ENCODE peak calls at places on chromosomes 7 and 10, in five cellular contexts. E is colonic mucosa, M is epithelial cell of esophagus, X is heart right ventricle, D is body of pancreas. H is an unnamed sample.

GRCh38 chr10:12401466-12401865 is 52.1 kb downstream of the CAMK1D start:
- DNase-seq in E (no peak), M (no peak), X (no peak), D (no peak), H (no peak)

GRCh38 chr10:63457576-63457975 is 8.2 kb downstream of the JMJD1C start:
- DNase-seq in E (no peak), M (no peak), X (no peak), D (no peak), H (no peak)

GRCh38 chr7:135260930-135261721 is 27.5 kb downstream of the STRA8 start:
- DNase-seq in E (no peak), M (no peak), X (no peak), D (no peak), H (no peak)

GRCh38 chr7:106599343-106599698 is 61.6 kb downstream of the CCDC71L start:
- DNase-seq in E (peak), M (peak), X (no peak), D (no peak), H (no peak)

GRCh38 chr10:88659725-88660592 is 4.3 kb upstream of the LIPF start:
- DNase-seq in E (no peak), M (no peak), X (no peak), D (no peak), H (no peak)

GRCh38 chr10:105644978-105645377 is 1003.9 kb downstream of the SORCS3 start:
- DNase-seq in E (peak), M (no peak), X (no peak), D (no peak), H (no peak)

GRCh38 chr10:132972986-132973902 is 30.9 kb upstream of the CFAP46 start:
- DNase-seq in E (no peak), M (no peak), X (no peak), D (peak), H (peak)

GRCh38 chr7:88015309-88015708 is 81.3 kb downstream of the ADAM22 start:
- DNase-seq in E (no peak), M (no peak), X (no peak), D (no peak), H (no peak)

GRCh38 chr7:134910968-134911367 is 75.3 kb upstream of the AGBL3 start:
- DNase-seq in E (no peak), M (no peak), X (no peak), D (no peak), H (no peak)

GRCh38 chr10:34967411-34967880 is 122.7 kb downstream of the CUL2 start:
- DNase-seq in E (no peak), M (no peak), X (peak), D (peak), H (peak)

GRCh38 chr10:31467791-31468535 is 148.9 kb downstream of the ZEB1 start:
- DNase-seq in E (no peak), M (peak), X (peak), D (peak), H (peak)

GRCh38 chr7:106419455-106420182 is 134.8 kb upstream of the NAMPT start:
- DNase-seq in E (no peak), M (peak), X (no peak), D (no peak), H (no peak)

GRCh38 chr7:145219461-145219860 is 383.6 kb upstream of the TPK1 start:
- DNase-seq in E (no peak), M (peak), X (no peak), D (no peak), H (no peak)

GRCh38 chr10:128304271-128304670 is 178.0 kb upstream of the MKI67 start:
- DNase-seq in E (no peak), M (no peak), X (no peak), D (no peak), H (no peak)

GRCh38 chr7:28296571-28297483 is 115.5 kb upstream of the CREB5 start:
- DNase-seq in E (peak), M (peak), X (no peak), D (peak), H (peak)

GRCh38 chr10:71838264-71839211 is 12.5 kb downstream of the PSAP start:
- DNase-seq in E (no peak), M (peak), X (no peak), D (no peak), H (no peak)

GRCh38 chr7:83321011-83321410 is 158.3 kb upstream of the PCLO start:
- DNase-seq in E (no peak), M (no peak), X (no peak), D (no peak), H (no peak)

GRCh38 chr7:157791261-157791660 is 454.5 kb downstream of the DNAJB6 start:
- DNase-seq in E (no peak), M (no peak), X (no peak), D (no peak), H (peak)

GRCh38 chr7:90469554-90469953 is at the start of gene PTTG1IP2:
- DNase-seq in E (no peak), M (no peak), X (no peak), D (no peak), H (peak)

GRCh38 chr10:113073549-113074189 is 123.6 kb downstream of the TCF7L2 start:
- DNase-seq in E (peak), M (peak), X (peak), D (peak), H (peak)

GRCh38 chr10:78868456-78868855 is 200.3 kb upstream of the ZMIZ1 start:
- DNase-seq in E (no peak), M (no peak), X (no peak), D (no peak), H (no peak)

GRCh38 chr10:11367505-11367904 is 243.9 kb downstream of the USP6NL start:
- DNase-seq in E (no peak), M (no peak), X (no peak), D (no peak), H (no peak)

GRCh38 chr7:516216-516605 is 3.4 kb downstream of the PDGFA start:
- DNase-seq in E (no peak), M (no peak), X (no peak), D (no peak), H (peak)

GRCh38 chr7:515628-516027 is 4.0 kb downstream of the PDGFA start:
- DNase-seq in E (no peak), M (no peak), X (no peak), D (no peak), H (peak)

GRCh38 chr7:513521-514166 is 6.0 kb downstream of the PDGFA start:
- DNase-seq in E (no peak), M (peak), X (no peak), D (no peak), H (peak)

GRCh38 chr7:514242-514641 is 5.4 kb downstream of the PDGFA start:
- DNase-seq in E (no peak), M (no peak), X (no peak), D (no peak), H (peak)

GRCh38 chr7:514651-515598 is 4.7 kb downstream of the PDGFA start:
- DNase-seq in E (peak), M (peak), X (no peak), D (peak), H (no peak)
- H3K4me3 ChIP-seq in E (no peak), M (no peak), X (no peak), D (no peak), H (no peak)

GRCh38 chr7:40237731-40238130 is 102.9 kb downstream of the SUGCT start:
- DNase-seq in E (no peak), M (no peak), X (no peak), D (no peak), H (no peak)

GRCh38 chr7:40231796-40232195 is 97.0 kb downstream of the SUGCT start:
- DNase-seq in E (no peak), M (no peak), X (no peak), D (no peak), H (no peak)

GRCh38 chr7:40232242-40232929 is 97.6 kb downstream of the SUGCT start:
- DNase-seq in E (peak), M (peak), X (peak), D (no peak), H (no peak)

GRCh38 chr7:40234046-40234445 is 99.2 kb downstream of the SUGCT start:
- DNase-seq in E (peak), M (no peak), X (no peak), D (peak), H (no peak)

GRCh38 chr7:40234666-40235065 is 99.9 kb downstream of the SUGCT start:
- DNase-seq in E (no peak), M (no peak), X (no peak), D (no peak), H (no peak)
- H3K4me3 ChIP-seq in E (no peak), M (no peak), X (no peak), D (no peak), H (no peak)

GRCh38 chr10:48378675-48379074 is 72.2 kb downstream of the MAPK8 start:
- DNase-seq in E (no peak), M (no peak), X (no peak), D (no peak), H (no peak)

GRCh38 chr10:48384699-48384982 is 78.2 kb downstream of the MAPK8 start:
- DNase-seq in E (no peak), M (no peak), X (no peak), D (no peak), H (no peak)

GRCh38 chr10:48383393-48383792 is 76.9 kb downstream of the MAPK8 start:
- DNase-seq in E (no peak), M (no peak), X (no peak), D (no peak), H (no peak)

GRCh38 chr10:48382982-48383381 is 76.5 kb downstream of the MAPK8 start:
- DNase-seq in E (no peak), M (no peak), X (no peak), D (no peak), H (no peak)

DNA sequence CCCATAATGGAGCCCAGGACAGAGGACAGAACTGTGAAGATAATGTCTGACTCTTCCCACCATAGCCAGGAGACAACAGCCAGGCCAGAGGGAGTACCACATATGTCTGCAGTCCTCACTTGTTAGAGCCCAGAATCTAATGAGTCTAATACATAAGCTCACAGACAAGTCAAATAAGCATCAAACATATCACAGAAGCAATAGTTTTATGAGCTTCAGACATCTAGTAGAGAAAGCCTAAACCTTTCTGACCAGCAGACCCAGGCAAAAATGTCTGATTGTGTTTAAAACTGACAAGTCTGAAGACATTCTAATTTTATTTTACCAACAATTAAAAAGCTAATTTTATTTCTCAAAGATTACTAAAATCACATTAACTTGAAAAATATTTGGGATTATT is 75.5 kb downstream of the MAPK8 start:
- DNase-seq in E (no peak), M (no peak), X (no peak), D (no peak), H (no peak)
- H3K4me3 ChIP-seq in E (no peak), M (no peak), X (no peak), D (no peak), H (no peak)

DNA sequence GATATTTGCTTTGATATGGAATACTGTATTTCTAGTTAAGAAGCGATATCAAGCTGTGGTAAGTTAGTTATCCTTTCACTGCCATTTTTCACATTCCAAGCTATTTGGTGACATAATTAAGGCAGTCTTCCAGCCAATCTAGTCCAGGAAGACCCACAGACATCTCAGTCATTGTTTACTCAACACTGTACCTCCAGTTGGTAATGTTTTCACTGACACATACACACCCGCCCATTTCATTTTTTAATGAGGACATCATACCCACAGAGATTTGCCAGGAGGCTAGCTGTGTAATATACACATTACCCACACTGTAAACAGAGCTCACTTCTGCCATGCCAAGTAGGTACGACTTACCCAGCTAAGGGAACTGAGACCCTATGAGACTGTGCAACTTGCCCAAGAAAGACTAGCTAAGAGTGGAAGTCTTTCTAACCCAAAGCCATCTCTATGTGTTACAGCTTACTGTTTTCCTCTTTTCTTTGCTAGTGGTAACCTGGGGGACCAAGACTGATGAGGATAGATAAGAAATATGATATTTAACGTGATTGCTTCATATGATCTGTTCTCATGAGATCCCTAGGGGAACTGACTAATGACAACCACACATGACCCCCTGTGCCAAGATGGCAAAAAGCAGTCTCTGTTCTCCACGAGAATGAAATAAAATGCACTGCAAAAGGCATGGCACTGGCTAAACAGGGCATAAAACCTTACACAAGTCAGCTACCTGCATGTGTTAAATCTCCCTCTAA is 179.0 kb downstream of the DGKI start:
- DNase-seq in E (no peak), M (peak), X (no peak), D (no peak), H (no peak)
- H3K4me3 ChIP-seq in E (no peak), M (no peak), X (no peak), D (no peak), H (no peak)

GRCh38 chr7:6576024-6576866 is 1.0 kb upstream of the ZDHHC4 start:
- DNase-seq in E (peak), M (no peak), X (no peak), D (no peak), H (peak)
- H3K4me3 ChIP-seq in E (peak), M (peak), X (peak), D (no peak), H (peak)

GRCh38 chr10:45371555-45371954 is 2.5 kb upstream of the ALOX5 start:
- DNase-seq in E (no peak), M (no peak), X (no peak), D (no peak), H (no peak)
- H3K4me3 ChIP-seq in E (no peak), M (no peak), X (no peak), D (no peak), H (no peak)

DNA sequence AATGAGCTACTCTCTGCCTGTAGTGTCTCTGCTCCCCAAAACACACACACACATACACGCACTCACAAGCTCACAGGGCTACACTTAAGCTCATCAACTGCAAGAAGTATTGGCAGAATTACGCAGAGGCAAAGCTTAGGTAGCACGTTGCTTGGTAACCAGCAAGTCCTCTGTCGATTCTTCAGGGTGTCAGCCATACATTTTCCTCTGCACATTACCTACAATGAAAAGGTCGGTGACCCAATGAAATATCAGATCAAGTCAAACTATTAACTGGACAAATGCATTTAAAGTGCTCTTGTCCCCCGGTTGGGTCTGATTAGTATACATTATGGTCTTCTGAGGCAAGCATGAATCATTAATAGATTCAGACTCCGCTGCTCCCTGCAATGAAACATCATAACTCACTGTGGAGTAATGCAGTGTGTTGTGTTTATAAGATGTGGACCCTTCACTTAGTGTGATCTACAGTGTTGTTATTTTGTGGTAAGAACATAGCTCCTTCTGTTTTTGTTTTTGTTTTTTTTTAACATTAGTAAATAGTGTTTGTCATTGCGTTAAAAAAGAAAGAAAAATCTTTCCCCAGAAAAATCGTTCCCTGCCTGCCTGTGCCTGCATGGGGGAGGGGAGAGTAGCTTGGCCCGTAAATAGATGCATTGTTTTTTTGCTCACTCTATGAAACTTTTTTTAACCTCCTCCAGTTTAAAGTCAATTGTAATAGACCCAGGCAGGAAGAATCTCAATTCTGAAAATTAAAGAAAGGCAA is 325.5 kb downstream of the SFMBT2 start:
- DNase-seq in E (no peak), M (peak), X (no peak), D (no peak), H (no peak)
- H3K4me3 ChIP-seq in E (no peak), M (no peak), X (no peak), D (no peak), H (peak)